ENCODE peak calls at places on chromosomes 3 and 15, in eight cellular contexts. S is left ventricle myocardium inferior; J is ecto neural progenitor cell; F is MG63; X is effector CD4-positive, alpha-beta T cell; K is skeletal muscle cell; B is cardiac fibroblast; A is pancreas. O is an unnamed sample.

GRCh38 chr15:99711685-99712084 is 21.6 kb downstream of the LYSMD4 start:
- DNase-seq in S (no peak), J (no peak), F (no peak), X (no peak), K (no peak), B (no peak), A (no peak), O (no peak)

GRCh38 chr3:197801801-197802504 is 10.9 kb downstream of the LRCH3 start:
- DNase-seq in S (no peak), J (no peak), F (no peak), X (peak), K (no peak), B (peak), A (no peak), O (peak)

GRCh38 chr3:4680881-4681300 is 187.7 kb downstream of the ITPR1 start:
- DNase-seq in S (no peak), J (no peak), F (no peak), X (no peak), K (no peak), B (peak), A (no peak), O (no peak)

GRCh38 chr3:5058463-5058862 is 63.6 kb upstream of the ARL8B start:
- DNase-seq in S (no peak), J (no peak), F (peak), X (no peak), K (peak), B (peak), A (no peak), O (no peak)

GRCh38 chr3:11290743-11291680 is 18.8 kb downstream of the ATG7 start:
- DNase-seq in S (no peak), J (no peak), F (peak), X (peak), K (peak), B (peak), A (no peak), O (peak)

GRCh38 chr3:30368978-30369377 is 237.4 kb upstream of the TGFBR2 start:
- DNase-seq in S (no peak), J (no peak), F (no peak), X (no peak), K (peak), B (peak), A (no peak), O (no peak)

GRCh38 chr15:66939451-66940023 is 125.9 kb upstream of the SMAD3 start:
- DNase-seq in S (no peak), J (no peak), F (no peak), X (no peak), K (no peak), B (no peak), A (no peak), O (no peak)

GRCh38 chr15:87123676-87124382 is 1044.2 kb downstream of the AGBL1 start:
- DNase-seq in S (no peak), J (no peak), F (no peak), X (no peak), K (no peak), B (no peak), A (no peak), O (no peak)

GRCh38 chr3:46293991-46294833 is 52.0 kb downstream of the CCR3 start:
- DNase-seq in S (no peak), J (no peak), F (no peak), X (no peak), K (no peak), B (no peak), A (no peak), O (no peak)

GRCh38 chr3:16476636-16477035 is 36.9 kb downstream of the RFTN1 start:
- DNase-seq in S (no peak), J (no peak), F (peak), X (no peak), K (peak), B (peak), A (no peak), O (no peak)

GRCh38 chr3:74443102-74443501 is 171.4 kb downstream of the CNTN3 start:
- DNase-seq in S (no peak), J (no peak), F (peak), X (no peak), K (no peak), B (peak), A (no peak), O (no peak)

GRCh38 chr3:119669906-119670570 is 7.2 kb downstream of the COX17 start:
- DNase-seq in S (no peak), J (no peak), F (no peak), X (no peak), K (no peak), B (peak), A (no peak), O (no peak)

GRCh38 chr15:88113909-88114308 is 142.6 kb downstream of the NTRK3 start:
- DNase-seq in S (no peak), J (no peak), F (no peak), X (no peak), K (peak), B (no peak), A (no peak), O (no peak)

GRCh38 chr3:169619793-169620192 is 43.7 kb downstream of the MECOM start:
- DNase-seq in S (no peak), J (no peak), F (no peak), X (no peak), K (no peak), B (no peak), A (no peak), O (no peak)

GRCh38 chr3:8660271-8660731 is 15.7 kb upstream of the SSUH2 start:
- DNase-seq in S (no peak), J (no peak), F (peak), X (no peak), K (no peak), B (peak), A (no peak), O (no peak)

GRCh38 chr3:32913790-32914446 is 37.5 kb upstream of the CCR4 start:
- DNase-seq in S (peak), J (no peak), F (peak), X (no peak), K (peak), B (peak), A (no peak), O (no peak)

GRCh38 chr3:186024210-186024609 is 84.7 kb downstream of the ETV5 start:
- DNase-seq in S (peak), J (no peak), F (peak), X (no peak), K (no peak), B (peak), A (no peak), O (no peak)

O was measured in CD8-positive, alpha-beta T cell.